ENCODE peak calls at places on chromosomes 13 and 19, in four cellular contexts. B is amygdala, D is T-helper 2 cell, G is posterior cingulate gyrus. J is an unnamed sample.
A peak's percentile ranks its signal among the peaks of the same experiment; 100 is the strongest.

GRCh38 chr19:13881692-13882418 is 4.9 kb downstream of the NANOS3 start:
- DNase-seq in B (no peak), D (no peak), G (no peak), J (no peak)

GRCh38 chr19:33416307-33417215 is 43.1 kb downstream of the CEBPG start:
- DNase-seq in D (peak; percentile 48), G (peak; percentile 93), B (no peak), J (peak; percentile 87)

GRCh38 chr13:77056382-77056781 is 29.4 kb upstream of the FBXL3 start:
- DNase-seq in D (no peak), B (no peak), G (no peak), J (no peak)

GRCh38 chr13:86856996-86857395 is 814.2 kb upstream of the SLITRK5 start:
- DNase-seq in B (no peak), D (no peak), G (no peak), J (no peak)

GRCh38 chr13:50708461-50708860 is 135.0 kb downstream of the DLEU7 start:
- DNase-seq in B (no peak), D (no peak), G (no peak), J (no peak)

GRCh38 chr19:32018014-32018413 is 327.4 kb upstream of the ZNF507 start:
- DNase-seq in B (no peak), D (no peak), G (no peak), J (no peak)

GRCh38 chr13:106911020-106911419 is 343.1 kb upstream of the ARGLU1 start:
- DNase-seq in G (no peak), B (no peak), D (no peak), J (no peak)

GRCh38 chr19:48596679-48597465 is 9.7 kb upstream of the SPACA4 start:
- DNase-seq in D (no peak), B (no peak), G (no peak), J (no peak)

GRCh38 chr19:13082192-13083007 is 20.3 kb downstream of the LYL1 start:
- DNase-seq in G (peak; percentile 92), B (peak; percentile 35), D (no peak), J (peak; percentile 76)

GRCh38 chr19:38907670-38908069 is 4.3 kb downstream of the CCER2 start:
- DNase-seq in B (no peak), G (peak; percentile 63), D (no peak), J (no peak)